ENCODE peak calls at places on chromosome 9, in seven cellular contexts. A is HCT116, K is K562, W is H1, I is GM12878, D is SK-N-SH, J is HepG2. F is an unnamed sample.

GRCh38 chr9:19184144-19184917 is 46.2 kb upstream of the DENND4C start:
- DNase-seq in A (peak; percentile 59), K (peak; percentile 20), W (no peak), I (peak; percentile 46), D (peak; percentile 36), J (peak; percentile 76), F (peak; percentile 92)

GRCh38 chr9:99595796-99596195 is 225.9 kb upstream of the NR4A3 start:
- DNase-seq in A (no peak), K (no peak), W (no peak), I (no peak), D (no peak), J (no peak), F (no peak)

GRCh38 chr9:35844628-35845301 is 15.7 kb downstream of the TMEM8B start:
- DNase-seq in A (peak; percentile 26), K (no peak), W (no peak), I (peak; percentile 64), D (no peak), J (no peak), F (peak; percentile 83)

GRCh38 chr9:75964431-75964830 is 74.0 kb downstream of the PCSK5 start:
- DNase-seq in A (peak; percentile 28), K (no peak), W (no peak), I (no peak), D (no peak), J (peak; percentile 2), F (no peak)

GRCh38 chr9:34400686-34401602 is 24.2 kb upstream of the MYORG start:
- DNase-seq in A (no peak), K (no peak), W (no peak), I (no peak), D (no peak), J (no peak), F (no peak)

GRCh38 chr9:20022410-20022809 is 233.6 kb upstream of the SLC24A2 start:
- DNase-seq in A (no peak), K (no peak), W (no peak), I (no peak), D (no peak), J (no peak), F (peak; percentile 15)

GRCh38 chr9:97307500-97308163 is at the start of gene CCDC180:
- DNase-seq in A (no peak), K (no peak), W (no peak), I (no peak), D (no peak), J (no peak), F (peak; percentile 4)

GRCh38 chr9:130189840-130190239 is 17.6 kb downstream of the NCS1 start:
- DNase-seq in A (no peak), K (no peak), W (no peak), I (no peak), D (no peak), J (no peak), F (no peak)

GRCh38 chr9:137459601-137460362 is 648 bp upstream of the NSMF start:
- DNase-seq in A (no peak), K (no peak), W (no peak), I (no peak), D (peak; percentile 36), J (no peak), F (no peak)

GRCh38 chr9:135568026-135568425 is 6.5 kb downstream of the PAEP start:
- DNase-seq in A (no peak), K (no peak), W (no peak), I (no peak), D (no peak), J (no peak), F (no peak)

GRCh38 chr9:14272924-14273528 is 40.9 kb downstream of the NFIB start:
- DNase-seq in A (no peak), K (no peak), W (no peak), I (no peak), D (no peak), J (no peak), F (peak; percentile 52)

GRCh38 chr9:123742009-123742767 is 187.7 kb downstream of the DENND1A start:
- DNase-seq in A (no peak), K (no peak), W (no peak), I (no peak), D (no peak), J (peak; percentile 91), F (peak; percentile 70)

GRCh38 chr9:132283165-132283564 is 71.6 kb downstream of the SETX start:
- DNase-seq in A (no peak), K (no peak), W (no peak), I (no peak), D (no peak), J (no peak), F (no peak)

GRCh38 chr9:93267681-93268505 is 84.0 kb downstream of the WNK2 start:
- DNase-seq in A (no peak), K (no peak), W (no peak), I (no peak), D (peak; percentile 9), J (no peak), F (no peak)

GRCh38 chr9:119884411-119884810 is 515.2 kb upstream of the BRINP1 start:
- DNase-seq in A (no peak), K (no peak), W (peak; percentile 7), I (no peak), D (no peak), J (no peak), F (no peak)

GRCh38 chr9:95341262-95342011 is 23.9 kb upstream of the FANCC start:
- DNase-seq in A (no peak), K (no peak), W (no peak), I (no peak), D (no peak), J (no peak), F (peak; percentile 21)

GRCh38 chr9:101626295-101626694 is 31.5 kb upstream of the PPP3R2 start:
- DNase-seq in A (no peak), K (no peak), W (no peak), I (no peak), D (no peak), J (no peak), F (no peak)

GRCh38 chr9:113632776-113633590 is 169.5 kb downstream of the RGS3 start:
- DNase-seq in A (no peak), K (no peak), W (no peak), I (no peak), D (no peak), J (no peak), F (no peak)

GRCh38 chr9:91359734-91360470 is 1.8 kb downstream of the AUH start:
- DNase-seq in A (no peak), K (no peak), W (no peak), I (no peak), D (no peak), J (no peak), F (no peak)

DNA sequence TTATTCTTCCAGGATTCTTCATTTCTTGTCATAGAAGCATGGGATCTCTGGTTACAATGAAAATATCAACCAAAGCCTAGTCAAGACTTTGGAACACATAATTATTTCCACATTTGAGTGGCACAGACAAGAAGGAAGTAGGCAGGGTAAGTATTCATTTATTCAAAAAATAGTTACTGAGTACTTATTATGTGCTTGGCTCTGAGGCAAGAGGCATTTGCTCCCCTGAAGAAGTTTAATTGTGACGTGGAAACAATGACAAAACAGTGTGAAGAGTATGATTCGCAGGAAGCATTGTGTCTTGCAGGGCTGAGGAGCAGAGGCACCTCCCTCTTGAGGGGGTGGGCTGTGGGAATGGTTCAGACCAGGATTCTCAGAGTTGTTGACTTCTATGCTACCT is 45.0 kb upstream of the TNFSF15 start:
- DNase-seq in A (no peak), K (no peak), W (no peak), I (no peak), D (no peak), J (no peak), F (peak; percentile 24)
- H2AFZ ChIP-seq in A (no peak overlapping the region), K (no peak overlapping the region), W (peak overlapping the region; percentile 55), I (no peak overlapping the region), D (no peak overlapping the region), J (no peak overlapping the region), F (no peak overlapping the region)

GRCh38 chr9:127680846-127681245 is 25.9 kb upstream of the CFAP157 start:
- DNase-seq in A (no peak), K (no peak), W (no peak), I (no peak), D (no peak), J (no peak), F (no peak)

GRCh38 chr9:127682351-127683136 is 24.2 kb upstream of the CFAP157 start:
- DNase-seq in A (no peak), K (no peak), W (no peak), I (no peak), D (no peak), J (no peak), F (no peak)

GRCh38 chr9:127686461-127687393 is 20.1 kb upstream of the CFAP157 start:
- DNase-seq in A (no peak), K (no peak), W (no peak), I (no peak), D (no peak), J (no peak), F (no peak)

GRCh38 chr9:127684576-127684975 is 22.2 kb upstream of the CFAP157 start:
- DNase-seq in A (no peak), K (no peak), W (no peak), I (no peak), D (no peak), J (no peak), F (no peak)

GRCh38 chr9:127683723-127684122 is 23.1 kb upstream of the CFAP157 start:
- DNase-seq in A (no peak), K (no peak), W (no peak), I (no peak), D (no peak), J (no peak), F (no peak)
- TF ChIP-seq MAX in A (no peak), K (no peak), W (no peak), I (no peak), D (no peak), J (no peak), F (no peak)

DNA sequence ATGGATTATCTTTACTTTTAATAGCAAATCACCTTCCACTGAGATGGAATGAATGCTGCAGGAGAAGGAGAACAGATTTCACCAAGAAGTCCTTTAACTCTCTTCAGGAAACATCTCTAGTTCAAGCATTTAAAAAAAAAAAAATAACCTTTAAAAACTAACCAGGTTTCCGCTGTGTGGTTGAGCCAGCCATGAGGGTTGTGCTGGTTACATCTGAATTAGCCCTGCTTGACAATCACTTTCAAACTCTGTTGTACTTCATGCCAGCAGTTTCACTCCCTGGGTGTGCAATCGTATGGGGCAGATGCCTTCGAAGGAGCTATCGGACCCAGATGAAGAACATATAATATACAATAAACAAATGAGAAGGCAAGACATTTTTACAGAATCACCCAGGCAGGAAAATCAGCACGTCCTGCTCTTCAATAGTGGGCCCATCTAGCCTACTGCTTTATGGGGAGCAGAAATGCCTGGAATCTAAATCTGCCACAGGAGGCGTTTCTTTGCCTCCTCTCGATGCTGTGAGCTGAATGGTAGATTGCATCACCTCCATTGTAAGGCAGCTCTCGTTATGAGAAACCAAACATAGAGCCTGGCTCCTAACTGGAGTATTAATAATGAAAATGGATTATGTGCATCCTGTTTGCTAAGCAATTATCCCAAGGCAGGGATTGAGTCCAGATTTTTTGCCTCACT is 143.5 kb upstream of the SMARCA2 start:
- DNase-seq in A (no peak), K (no peak), W (peak; percentile 21), I (no peak), D (no peak), J (peak; percentile 4), F (no peak)
- H2AFZ ChIP-seq in A (no peak overlapping the region), K (no peak overlapping the region), W (peak overlapping the region; percentile 77), I (peak overlapping the region; percentile 34), D (no peak overlapping the region), J (no peak overlapping the region), F (no peak overlapping the region)

DNA sequence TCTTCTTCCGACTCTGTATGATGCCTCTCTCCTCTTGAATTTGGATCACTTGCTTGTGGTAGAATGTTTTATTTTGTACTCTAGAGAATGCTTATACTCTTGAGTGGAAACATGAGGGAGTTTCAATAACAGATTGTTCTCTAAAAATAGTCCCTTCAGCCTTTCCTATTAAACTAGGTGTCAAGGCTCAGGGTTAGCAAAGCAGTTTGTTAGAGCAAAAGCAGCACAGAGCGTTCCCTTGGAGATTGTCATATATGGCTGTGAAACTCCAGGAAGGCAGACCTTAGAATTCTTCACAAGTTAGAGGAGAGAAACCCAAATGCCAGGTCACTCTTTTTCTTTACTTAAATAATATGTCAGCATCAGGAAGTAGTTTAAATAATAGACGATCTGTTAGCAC is 33.0 kb downstream of the MAMDC2 start:
- DNase-seq in A (no peak), K (no peak), W (no peak), I (no peak), D (no peak), J (no peak), F (no peak)
- TF ChIP-seq MAX in A (no peak), K (no peak), W (no peak), I (no peak), D (no peak), J (no peak), F (no peak)